ENCODE peak calls at places on chromosomes 7 and 10, in six cellular contexts. L is tibial artery, K is cardiac fibroblast, N is NT2/D1, A is A549, S is ascending aorta. P is an unnamed sample.

GRCh38 chr7:80902716-80903308 is 16.0 kb downstream of the SEMA3C start:
- DNase-seq in K (no peak), S (no peak), L (no peak), A (no peak), N (no peak), P (no peak)

GRCh38 chr10:44830022-44830421 is 81.1 kb upstream of the TMEM72 start:
- DNase-seq in S (no peak), A (no peak), L (no peak), N (no peak), K (peak; percentile 29), P (no peak)

GRCh38 chr7:24965831-24966708 is 13.9 kb downstream of the OSBPL3 start:
- DNase-seq in L (no peak), S (no peak), A (no peak), K (no peak), N (no peak), P (peak; percentile 18)

GRCh38 chr10:99560277-99561126 is 27.8 kb downstream of the NKX2-3 start:
- DNase-seq in K (peak; percentile 59), L (no peak), N (no peak), A (peak; percentile 48), S (no peak), P (no peak)

GRCh38 chr7:45882465-45882810 is 5.8 kb upstream of the IGFBP1 start:
- DNase-seq in S (no peak), A (no peak), K (no peak), L (no peak), N (no peak), P (no peak)

GRCh38 chr7:36949711-36950600 is 225.7 kb upstream of the AOAH start:
- DNase-seq in S (no peak), A (no peak), L (no peak), K (peak; percentile 9), N (no peak), P (no peak)

GRCh38 chr10:27637601-27638000 is 108.0 kb downstream of the MKX start:
- DNase-seq in N (no peak), L (no peak), A (no peak), S (no peak), K (no peak), P (no peak)

GRCh38 chr10:82628373-82628772 is 753.4 kb downstream of the NRG3 start:
- DNase-seq in S (no peak), K (no peak), N (peak; percentile 3), L (no peak), A (no peak), P (no peak)

GRCh38 chr10:84706875-84707274 is 378.5 kb downstream of the CCSER2 start:
- DNase-seq in S (no peak), A (no peak), K (no peak), N (no peak), L (no peak), P (no peak)

GRCh38 chr10:90787906-90788491 is 69.8 kb downstream of the HTR7 start:
- DNase-seq in S (no peak), K (peak; percentile 63), N (no peak), L (no peak), A (peak; percentile 22), P (no peak)

GRCh38 chr7:7180725-7181428 is 1.5 kb upstream of the C1GALT1 start:
- DNase-seq in A (no peak), L (no peak), N (no peak), S (no peak), K (peak; percentile 5), P (no peak)

GRCh38 chr7:116315293-116315692 is 105.0 kb downstream of the TES start:
- DNase-seq in L (no peak), S (no peak), K (no peak), N (no peak), A (peak; percentile 23), P (no peak)

GRCh38 chr7:127047521-127047920 is 205.2 kb downstream of the GRM8 start:
- DNase-seq in N (no peak), K (no peak), A (no peak), S (no peak), L (no peak), P (no peak)

DNA sequence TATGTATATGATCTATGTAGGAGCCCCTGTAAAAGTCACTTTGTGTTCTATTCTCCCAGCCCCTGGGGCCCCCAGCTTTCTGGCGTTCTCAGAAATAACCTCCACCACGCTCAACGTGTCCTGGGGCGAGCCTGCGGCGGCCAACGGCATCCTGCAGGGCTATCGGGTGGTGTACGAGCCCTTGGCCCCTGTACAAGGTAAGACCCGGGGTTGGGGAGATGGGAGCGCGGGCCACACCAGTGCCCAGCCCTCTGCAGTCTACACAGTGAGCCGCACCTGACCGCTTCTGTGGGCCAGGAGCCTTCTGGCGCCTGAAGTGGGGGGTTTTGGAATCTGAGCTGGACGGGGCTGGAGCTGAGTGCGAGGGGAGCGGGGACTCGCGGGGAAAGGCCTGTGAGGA is 472.1 kb upstream of the FOXK1 start:
- DNase-seq in A (no peak), L (peak; percentile 56), K (no peak), S (no peak), N (no peak), P (no peak)
- H3K4me3 ChIP-seq in A (no peak overlapping the region), L (no peak overlapping the region), K (no peak overlapping the region), S (no peak overlapping the region), N (no peak overlapping the region), P (no peak overlapping the region)

DNA sequence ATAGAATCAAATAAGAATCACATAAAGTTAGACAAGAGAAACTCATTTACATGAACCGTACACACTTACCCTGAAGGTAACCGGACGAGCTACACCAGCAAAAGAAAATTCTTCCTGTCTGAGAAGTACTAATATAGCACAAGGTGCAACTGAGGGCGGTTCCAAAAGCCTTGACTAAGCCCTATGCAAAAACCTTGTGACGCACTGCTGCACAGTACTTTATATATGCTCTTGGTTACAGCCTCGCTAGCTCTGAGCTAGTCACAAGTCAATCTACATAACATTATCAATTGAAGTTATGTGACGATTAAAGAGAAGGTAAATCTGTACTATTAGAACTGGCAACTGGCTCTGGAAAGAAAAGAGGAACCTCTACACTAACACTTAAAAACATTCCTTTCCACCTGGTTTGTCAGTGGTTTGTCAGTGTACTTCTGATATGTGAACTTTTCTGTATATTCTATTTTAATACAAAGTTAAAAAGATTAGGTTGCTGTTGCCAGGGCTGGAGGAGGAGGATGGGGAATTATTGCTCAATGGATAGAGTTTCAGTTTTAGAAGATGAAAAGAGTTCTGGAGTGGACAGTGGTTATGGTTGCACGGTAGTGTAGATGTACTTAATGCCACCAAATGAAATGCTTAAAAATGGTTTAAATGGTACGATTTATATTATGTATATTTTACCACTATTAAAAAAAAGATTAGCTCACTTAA is 21.6 kb downstream of the NT5C3A start:
- DNase-seq in K (peak; percentile 34), A (no peak), L (no peak), N (no peak), S (no peak), P (no peak)
- H3K4me3 ChIP-seq in K (no peak overlapping the region), A (peak overlapping the region; percentile 41), L (no peak overlapping the region), N (no peak overlapping the region), S (no peak overlapping the region), P (peak overlapping the region; percentile 63)

GRCh38 chr7:148400101-148400500 is 190.5 kb upstream of the C7orf33 start:
- DNase-seq in A (no peak), S (no peak), L (no peak), N (no peak), K (no peak), P (no peak)
- H3K4me3 ChIP-seq in A (no peak overlapping the region), S (no peak overlapping the region), L (no peak overlapping the region), N (no peak overlapping the region), K (no peak overlapping the region), P (no peak overlapping the region)

DNA sequence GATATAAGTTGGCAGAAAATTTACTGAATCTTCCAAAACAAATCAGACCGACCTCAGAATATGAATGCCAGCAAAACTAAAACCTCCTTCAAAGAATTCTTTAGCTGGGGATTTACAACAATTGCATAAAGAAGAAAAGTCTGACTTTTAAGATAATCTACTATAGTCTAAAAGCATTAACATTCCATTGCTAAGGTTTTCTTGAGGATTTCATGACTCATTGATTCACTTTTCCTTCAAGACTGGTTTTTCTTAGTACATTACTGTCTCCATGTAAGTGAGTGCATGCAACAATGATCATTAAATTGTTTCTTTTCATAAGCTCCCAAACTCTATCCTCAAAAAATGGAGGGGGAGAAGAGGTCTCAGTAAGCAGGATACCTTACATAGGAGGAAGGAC is 3.1 kb downstream of the GLI3 start:
- DNase-seq in S (no peak), K (peak; percentile 38), N (no peak), A (no peak), L (no peak), P (no peak)
- H3K4me3 ChIP-seq in S (no peak overlapping the region), K (no peak overlapping the region), N (peak overlapping the region; percentile 0), A (no peak overlapping the region), L (no peak overlapping the region), P (no peak overlapping the region)

GRCh38 chr7:11192506-11192905 is 218.8 kb downstream of the PHF14 start:
- DNase-seq in L (no peak), N (no peak), S (no peak), A (no peak), K (peak; percentile 43), P (no peak)
- H3K4me3 ChIP-seq in L (peak overlapping the region; percentile 43), N (peak overlapping the region; percentile 27), S (no peak overlapping the region), A (no peak overlapping the region), K (no peak overlapping the region), P (peak overlapping the region; percentile 61)

DNA sequence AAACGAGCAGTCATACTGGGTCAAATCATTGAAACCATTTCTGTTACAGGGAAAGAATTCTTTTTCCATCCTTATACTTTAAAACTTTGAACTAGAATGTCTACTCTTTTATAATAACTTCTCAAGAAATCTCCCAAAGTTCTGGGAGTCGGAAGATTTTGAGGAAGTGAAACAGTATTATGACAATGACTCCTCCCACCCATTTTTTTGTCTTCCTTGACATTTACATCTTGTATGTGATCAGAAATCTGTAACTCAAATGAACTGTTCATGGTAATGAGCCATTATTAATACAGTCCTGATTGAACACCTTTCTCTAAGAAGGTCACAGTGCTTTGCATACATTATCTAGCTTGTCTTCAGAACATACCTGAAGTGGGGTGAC is 227.4 kb downstream of the CELF2 start:
- DNase-seq in A (no peak), L (no peak), S (no peak), K (no peak), N (no peak), P (no peak)
- H3K4me3 ChIP-seq in A (no peak overlapping the region), L (no peak overlapping the region), S (no peak overlapping the region), K (no peak overlapping the region), N (no peak overlapping the region), P (no peak overlapping the region)

DNA sequence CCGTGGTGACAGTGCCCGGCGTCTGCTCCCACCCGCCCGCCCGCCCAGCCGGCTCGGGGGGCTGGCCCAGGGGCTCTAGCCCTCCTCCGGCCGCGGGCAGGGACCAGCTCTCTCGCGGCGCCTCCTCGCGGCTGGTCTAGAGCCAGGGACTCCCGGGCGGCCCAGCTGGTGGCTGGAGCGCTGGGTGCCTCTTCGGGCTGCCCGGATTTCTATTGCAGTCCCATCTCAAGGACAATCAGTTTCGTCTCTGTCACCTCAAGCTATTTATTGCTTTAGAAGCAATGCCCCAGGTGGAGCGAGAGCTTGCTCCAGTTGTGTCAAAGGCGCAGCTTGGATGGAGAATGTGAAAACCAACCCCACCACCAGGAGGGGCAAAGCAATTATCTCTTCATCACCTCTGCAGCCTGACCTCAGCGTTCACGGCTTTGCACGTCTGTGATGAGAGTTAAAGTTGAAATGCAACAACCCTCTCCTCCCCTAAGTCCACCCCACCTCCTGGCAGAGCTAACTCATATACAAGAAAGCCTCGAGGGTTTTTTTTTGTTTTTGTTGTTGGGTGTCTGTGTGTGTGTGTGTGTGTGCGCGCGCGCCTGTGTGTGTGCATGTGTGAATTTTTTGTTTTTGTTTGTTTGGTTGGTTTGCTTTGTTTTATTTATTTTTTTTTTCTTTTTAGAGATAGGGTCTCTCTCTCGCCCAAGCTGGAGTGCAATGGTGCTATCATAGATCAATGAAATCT is at the start of gene ITGA8:
- DNase-seq in L (peak; percentile 85), A (peak; percentile 20), K (peak; percentile 26), N (no peak), S (no peak), P (no peak)
- H3K4me3 ChIP-seq in L (peak within 1 kb of the TSS; percentile 97), A (peak within 1 kb of the TSS; percentile 24), K (peak within 1 kb of the TSS; percentile 26), N (peak within 1 kb of the TSS; percentile 36), S (peak within 1 kb of the TSS; percentile 96), P (peak within 1 kb of the TSS; percentile 66)

P was measured in left ventricle myocardium inferior.